ENCODE peak calls at places on chromosomes 2 and 18, in six cellular contexts. M, P, Z, E, K and H are unnamed samples.

GRCh38 chr2:12032421-12032820 is 286.0 kb downstream of the LPIN1 start:
- DNase-seq in E (no peak), P (no peak), Z (no peak), K (no peak), M (no peak), H (no peak)

GRCh38 chr2:210456571-210456970 is 20.0 kb downstream of the LANCL1 start:
- DNase-seq in Z (no peak), P (no peak), E (no peak), K (no peak), M (no peak), H (no peak)

GRCh38 chr18:30727849-30728248 is 314.7 kb downstream of the DSC3 start:
- DNase-seq in P (no peak), E (no peak), Z (no peak), M (no peak), K (no peak), H (no peak)

GRCh38 chr2:184566716-184567115 is 31.6 kb upstream of the ZNF804A start:
- DNase-seq in Z (no peak), K (no peak), M (no peak), P (no peak), E (no peak), H (no peak)

GRCh38 chr2:198374375-198375072 is 570.1 kb downstream of the PLCL1 start:
- DNase-seq in E (peak; percentile 75), P (no peak), Z (no peak), K (peak; percentile 3), M (peak; percentile 12), H (no peak)

GRCh38 chr18:55289048-55289447 is 298.9 kb downstream of the TCF4 start:
- DNase-seq in Z (no peak), K (no peak), P (no peak), M (no peak), E (no peak), H (no peak)

GRCh38 chr18:25896178-25896780 is 194.1 kb downstream of the SS18 start:
- DNase-seq in E (peak; percentile 70), K (peak; percentile 3), Z (no peak), P (no peak), M (peak; percentile 14), H (no peak)

GRCh38 chr18:45687617-45688016 is 36.4 kb upstream of the SLC14A1 start:
- DNase-seq in Z (no peak), M (no peak), P (no peak), K (no peak), E (no peak), H (no peak)

GRCh38 chr18:23885750-23886149 is 128.8 kb upstream of the TTC39C start:
- DNase-seq in M (no peak), Z (no peak), K (no peak), E (no peak), P (no peak), H (no peak)

GRCh38 chr18:23887035-23887434 is 127.5 kb upstream of the TTC39C start:
- DNase-seq in E (no peak), M (no peak), K (no peak), P (no peak), Z (no peak), H (no peak)

GRCh38 chr18:23883277-23883790 is 131.2 kb upstream of the TTC39C start:
- DNase-seq in P (no peak), Z (no peak), K (no peak), M (peak; percentile 85), E (no peak), H (no peak)

GRCh38 chr18:23882616-23883276 is 131.8 kb upstream of the TTC39C start:
- DNase-seq in M (no peak), E (no peak), P (no peak), Z (no peak), K (no peak), H (no peak)

DNA sequence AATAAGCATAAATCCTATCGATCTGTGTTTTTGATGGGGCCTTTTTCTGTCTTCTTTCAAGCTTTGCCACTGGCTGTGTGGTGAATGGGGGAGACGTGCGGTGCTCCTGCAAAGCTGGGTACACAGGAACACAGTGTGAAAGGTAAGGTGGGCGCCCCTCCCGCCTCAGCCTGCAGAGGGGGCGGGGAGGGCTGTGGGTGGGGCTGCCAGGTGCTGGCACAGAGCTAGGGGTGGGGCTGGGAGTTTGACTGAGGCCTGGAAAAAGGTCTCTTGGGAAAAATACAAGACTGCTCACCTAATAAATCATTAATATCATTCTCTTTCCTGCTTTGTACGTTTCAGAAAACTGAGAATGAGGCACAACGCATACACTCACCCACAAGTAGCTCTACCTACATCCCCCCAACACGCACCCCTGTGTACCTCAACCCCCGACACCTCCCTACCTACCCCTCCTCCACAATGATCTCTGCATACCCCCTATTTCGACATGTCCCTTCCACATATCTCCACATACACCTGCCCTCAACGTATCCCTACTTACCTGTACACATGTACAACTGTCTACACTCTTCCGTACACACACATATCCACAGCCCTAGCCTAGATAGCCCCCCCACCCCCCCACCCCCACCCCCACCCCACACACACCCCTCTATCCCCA is 129.7 kb upstream of the TTC39C start:
- DNase-seq in E (no peak), P (peak; percentile 70), Z (peak; percentile 72), K (no peak), M (peak; percentile 78), H (no peak)
- H3K27ac ChIP-seq in E (no peak overlapping the region), P (peak overlapping the region; percentile 65), Z (peak overlapping the region; percentile 79), K (no peak overlapping the region), M (peak overlapping the region; percentile 87), H (peak overlapping the region; percentile 86)

GRCh38 chr18:47215554-47216138 is 35.8 kb downstream of the SKOR2 start:
- DNase-seq in P (no peak), K (peak; percentile 11), M (peak; percentile 14), Z (no peak), E (peak; percentile 76), H (no peak)
- TF ChIP-seq CTCF in P (peak; percentile 49), K (peak; percentile 53), M (peak; percentile 71), Z (no peak), E (peak; percentile 85), H (peak; percentile 54)

GRCh38 chr2:99140860-99141109 is 722 bp upstream of the C2orf15 start:
- DNase-seq in K (no peak), E (peak; percentile 79), M (no peak), Z (no peak), P (no peak), H (no peak)
- H3K27ac ChIP-seq in K (peak overlapping the region; percentile 67), E (no peak overlapping the region), M (peak overlapping the region; percentile 93), Z (peak overlapping the region; percentile 93), P (peak overlapping the region; percentile 83), H (peak overlapping the region; percentile 87)

DNA sequence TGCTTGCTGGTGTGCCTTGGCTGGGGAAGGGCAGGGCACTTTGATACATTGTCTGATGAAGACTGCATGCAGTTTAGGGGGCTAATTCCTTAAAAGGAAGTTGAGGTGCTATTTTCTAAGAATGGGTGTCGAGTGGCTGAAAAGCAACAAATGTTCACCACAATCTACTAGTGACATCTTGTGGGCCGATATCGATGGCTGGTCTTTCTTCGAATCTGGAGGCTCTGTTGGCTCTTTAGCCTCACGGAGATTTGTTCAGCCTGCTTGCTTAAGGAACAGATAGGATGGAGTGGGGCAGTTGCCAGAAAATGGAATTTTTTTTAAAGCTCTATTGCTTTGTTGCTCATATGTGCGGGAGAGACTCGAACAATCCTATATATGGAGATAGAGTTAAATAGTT is 71.0 kb upstream of the LYPD6B start:
- DNase-seq in M (no peak), E (peak; percentile 18), K (no peak), P (no peak), Z (no peak), H (no peak)
- TF ChIP-seq CTCF in M (no peak), E (peak; percentile 23), K (no peak), P (no peak), Z (no peak), H (no peak)

DNA sequence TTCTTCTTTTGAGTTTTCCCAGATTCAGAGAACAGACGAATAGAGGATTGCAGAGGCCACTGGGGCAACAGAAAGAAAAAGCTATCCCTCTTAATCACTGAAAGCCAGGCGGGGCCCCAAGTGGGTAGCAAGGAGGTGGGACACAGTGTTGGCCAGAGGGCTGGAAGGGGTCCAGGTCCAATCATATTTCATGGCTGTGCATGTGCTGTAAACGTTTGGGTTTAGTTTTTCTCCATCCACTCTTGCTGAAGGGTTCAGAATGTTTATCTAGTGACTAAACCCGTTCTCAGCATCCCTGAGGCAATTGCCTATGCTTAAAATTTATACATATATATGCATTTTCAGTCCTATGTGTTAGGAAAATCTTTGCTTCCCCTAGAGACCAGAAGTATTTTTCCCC is 99.4 kb upstream of the EPHA4 start:
- DNase-seq in P (no peak), M (no peak), E (no peak), K (no peak), Z (no peak), H (no peak)
- H3K27ac ChIP-seq in P (no peak overlapping the region), M (no peak overlapping the region), E (no peak overlapping the region), K (no peak overlapping the region), Z (no peak overlapping the region), H (no peak overlapping the region)

GRCh38 chr18:41395695-41396094 is 559.3 kb upstream of the PIK3C3 start:
- DNase-seq in P (no peak), E (no peak), Z (no peak), K (no peak), M (no peak), H (no peak)
- TF ChIP-seq CTCF in P (no peak), E (no peak), Z (no peak), K (no peak), M (no peak), H (no peak)

GRCh38 chr2:165791811-165792454 is 2.1 kb downstream of the GALNT3 start:
- DNase-seq in M (no peak), P (no peak), E (no peak), Z (no peak), K (no peak), H (no peak)
- H3K27ac ChIP-seq in M (no peak overlapping the region), P (no peak overlapping the region), E (no peak overlapping the region), Z (peak overlapping the region; percentile 90), K (no peak overlapping the region), H (peak overlapping the region; percentile 97)

GRCh38 chr2:212005077-212005671 is 533.4 kb downstream of the ERBB4 start:
- DNase-seq in K (peak; percentile 2), Z (peak; percentile 26), P (peak; percentile 61), E (peak; percentile 58), M (no peak), H (no peak)
- TF ChIP-seq CTCF in K (peak; percentile 51), Z (peak; percentile 33), P (peak; percentile 51), E (peak; percentile 77), M (peak; percentile 5), H (no peak)